ENCODE peak calls at places on chromosomes 1 and 21, in nine cellular contexts. One of them, this sample, is unnamed.

GRCh38 chr1:1137256-1138045 is 21.6 kb upstream of the C1orf159 start:
- DNase-seq in NCI-H2171 treated with DMSO at 0.1 percent for 48 hours: peak; percentile 55
- DNase-seq in islet precursor cell: no peak
- DNase-seq in kidney tubule cell: no peak
- DNase-seq in NCI-H2029 treated with DMSO at 0.1 percent for 48 hours: no peak
- DNase-seq in activated B cell treated with CpG ODN at 0.5 μM for 24 hours: peak; percentile 78
- DNase-seq in ACHN: no peak
- DNase-seq in choroid plexus epithelial cell: no peak
- DNase-seq in progenitor cell of endocrine pancreas: no peak
- DNase-seq in this sample: no peak

GRCh38 chr1:228737613-228738012 is 2.3 kb downstream of the RHOU start:
- DNase-seq in choroid plexus epithelial cell: peak; percentile 7
- DNase-seq in kidney tubule cell: no peak
- DNase-seq in NCI-H2029 treated with DMSO at 0.1 percent for 48 hours: no peak
- DNase-seq in activated B cell treated with CpG ODN at 0.5 μM for 24 hours: no peak
- DNase-seq in ACHN: no peak
- DNase-seq in NCI-H2171 treated with DMSO at 0.1 percent for 48 hours: no peak
- DNase-seq in islet precursor cell: no peak
- DNase-seq in progenitor cell of endocrine pancreas: no peak
- DNase-seq in this sample: no peak

GRCh38 chr21:19321688-19322087 is 918.1 kb upstream of the TMPRSS15 start:
- DNase-seq in ACHN: no peak
- DNase-seq in NCI-H2171 treated with DMSO at 0.1 percent for 48 hours: no peak
- DNase-seq in islet precursor cell: no peak
- DNase-seq in NCI-H2029 treated with DMSO at 0.1 percent for 48 hours: no peak
- DNase-seq in activated B cell treated with CpG ODN at 0.5 μM for 24 hours: no peak
- DNase-seq in kidney tubule cell: peak; percentile 54
- DNase-seq in progenitor cell of endocrine pancreas: no peak
- DNase-seq in choroid plexus epithelial cell: peak; percentile 67
- DNase-seq in this sample: no peak

GRCh38 chr1:62407398-62408009 is 29.3 kb upstream of the USP1 start:
- DNase-seq in NCI-H2029 treated with DMSO at 0.1 percent for 48 hours: peak; percentile 79
- DNase-seq in ACHN: peak; percentile 40
- DNase-seq in choroid plexus epithelial cell: peak; percentile 77
- DNase-seq in activated B cell treated with CpG ODN at 0.5 μM for 24 hours: no peak
- DNase-seq in islet precursor cell: no peak
- DNase-seq in progenitor cell of endocrine pancreas: no peak
- DNase-seq in kidney tubule cell: peak; percentile 54
- DNase-seq in NCI-H2171 treated with DMSO at 0.1 percent for 48 hours: peak; percentile 81
- DNase-seq in this sample: peak; percentile 42

GRCh38 chr1:161763522-161764098 is 2.5 kb upstream of the ATF6 start:
- DNase-seq in activated B cell treated with CpG ODN at 0.5 μM for 24 hours: no peak
- DNase-seq in islet precursor cell: no peak
- DNase-seq in progenitor cell of endocrine pancreas: no peak
- DNase-seq in NCI-H2029 treated with DMSO at 0.1 percent for 48 hours: peak; percentile 7
- DNase-seq in NCI-H2171 treated with DMSO at 0.1 percent for 48 hours: peak; percentile 6
- DNase-seq in choroid plexus epithelial cell: peak; percentile 47
- DNase-seq in kidney tubule cell: peak; percentile 39
- DNase-seq in ACHN: peak; percentile 37
- DNase-seq in this sample: peak; percentile 11

GRCh38 chr1:231170875-231171274 is 9.0 kb downstream of the TRIM67 start:
- DNase-seq in ACHN: peak; percentile 18
- DNase-seq in choroid plexus epithelial cell: no peak
- DNase-seq in activated B cell treated with CpG ODN at 0.5 μM for 24 hours: no peak
- DNase-seq in islet precursor cell: no peak
- DNase-seq in NCI-H2171 treated with DMSO at 0.1 percent for 48 hours: peak; percentile 71
- DNase-seq in progenitor cell of endocrine pancreas: no peak
- DNase-seq in kidney tubule cell: no peak
- DNase-seq in NCI-H2029 treated with DMSO at 0.1 percent for 48 hours: no peak
- DNase-seq in this sample: no peak

GRCh38 chr1:101410048-101410878 is 173.4 kb downstream of the S1PR1 start:
- DNase-seq in progenitor cell of endocrine pancreas: no peak
- DNase-seq in islet precursor cell: no peak
- DNase-seq in activated B cell treated with CpG ODN at 0.5 μM for 24 hours: no peak
- DNase-seq in ACHN: no peak
- DNase-seq in kidney tubule cell: no peak
- DNase-seq in NCI-H2029 treated with DMSO at 0.1 percent for 48 hours: no peak
- DNase-seq in choroid plexus epithelial cell: peak; percentile 17
- DNase-seq in NCI-H2171 treated with DMSO at 0.1 percent for 48 hours: no peak
- DNase-seq in this sample: peak; percentile 5

GRCh38 chr1:229325873-229326502 is 16.9 kb downstream of the CCSAP start:
- DNase-seq in activated B cell treated with CpG ODN at 0.5 μM for 24 hours: no peak
- DNase-seq in ACHN: no peak
- DNase-seq in NCI-H2029 treated with DMSO at 0.1 percent for 48 hours: no peak
- DNase-seq in choroid plexus epithelial cell: no peak
- DNase-seq in NCI-H2171 treated with DMSO at 0.1 percent for 48 hours: no peak
- DNase-seq in progenitor cell of endocrine pancreas: no peak
- DNase-seq in islet precursor cell: no peak
- DNase-seq in kidney tubule cell: no peak
- DNase-seq in this sample: no peak

GRCh38 chr1:218463194-218464156 is 118.3 kb downstream of the TGFB2 start:
- DNase-seq in ACHN: peak; percentile 55
- DNase-seq in NCI-H2171 treated with DMSO at 0.1 percent for 48 hours: no peak
- DNase-seq in islet precursor cell: no peak
- DNase-seq in activated B cell treated with CpG ODN at 0.5 μM for 24 hours: no peak
- DNase-seq in NCI-H2029 treated with DMSO at 0.1 percent for 48 hours: no peak
- DNase-seq in choroid plexus epithelial cell: peak; percentile 88
- DNase-seq in kidney tubule cell: peak; percentile 68
- DNase-seq in progenitor cell of endocrine pancreas: no peak
- DNase-seq in this sample: peak; percentile 89

GRCh38 chr1:198632007-198632406 is 6.8 kb upstream of the PTPRC start:
- DNase-seq in NCI-H2171 treated with DMSO at 0.1 percent for 48 hours: no peak
- DNase-seq in islet precursor cell: no peak
- DNase-seq in activated B cell treated with CpG ODN at 0.5 μM for 24 hours: no peak
- DNase-seq in NCI-H2029 treated with DMSO at 0.1 percent for 48 hours: no peak
- DNase-seq in progenitor cell of endocrine pancreas: no peak
- DNase-seq in kidney tubule cell: no peak
- DNase-seq in ACHN: no peak
- DNase-seq in choroid plexus epithelial cell: no peak
- DNase-seq in this sample: no peak

GRCh38 chr1:194940336-194940735 is 1667.9 kb downstream of the KCNT2 start:
- DNase-seq in choroid plexus epithelial cell: no peak
- DNase-seq in kidney tubule cell: no peak
- DNase-seq in progenitor cell of endocrine pancreas: no peak
- DNase-seq in activated B cell treated with CpG ODN at 0.5 μM for 24 hours: no peak
- DNase-seq in NCI-H2029 treated with DMSO at 0.1 percent for 48 hours: no peak
- DNase-seq in ACHN: no peak
- DNase-seq in NCI-H2171 treated with DMSO at 0.1 percent for 48 hours: no peak
- DNase-seq in islet precursor cell: no peak
- DNase-seq in this sample: no peak

GRCh38 chr1:185632659-185633428 is 101.3 kb upstream of the HMCN1 start:
- DNase-seq in choroid plexus epithelial cell: peak; percentile 61
- DNase-seq in kidney tubule cell: no peak
- DNase-seq in NCI-H2029 treated with DMSO at 0.1 percent for 48 hours: no peak
- DNase-seq in islet precursor cell: no peak
- DNase-seq in progenitor cell of endocrine pancreas: no peak
- DNase-seq in NCI-H2171 treated with DMSO at 0.1 percent for 48 hours: no peak
- DNase-seq in ACHN: no peak
- DNase-seq in activated B cell treated with CpG ODN at 0.5 μM for 24 hours: no peak
- DNase-seq in this sample: peak; percentile 85

GRCh38 chr1:201559679-201560162 is 20.8 kb downstream of the NAV1 start:
- DNase-seq in kidney tubule cell: peak; percentile 83
- DNase-seq in NCI-H2171 treated with DMSO at 0.1 percent for 48 hours: peak; percentile 85
- DNase-seq in choroid plexus epithelial cell: peak; percentile 90
- DNase-seq in progenitor cell of endocrine pancreas: peak; percentile 68
- DNase-seq in NCI-H2029 treated with DMSO at 0.1 percent for 48 hours: peak; percentile 55
- DNase-seq in islet precursor cell: peak; percentile 90
- DNase-seq in ACHN: peak; percentile 82
- DNase-seq in activated B cell treated with CpG ODN at 0.5 μM for 24 hours: peak; percentile 57
- DNase-seq in this sample: peak; percentile 86

GRCh38 chr1:91609571-91609970 is 108.9 kb downstream of the CDC7 start:
- DNase-seq in NCI-H2029 treated with DMSO at 0.1 percent for 48 hours: no peak
- DNase-seq in islet precursor cell: peak; percentile 77
- DNase-seq in NCI-H2171 treated with DMSO at 0.1 percent for 48 hours: no peak
- DNase-seq in kidney tubule cell: peak; percentile 95
- DNase-seq in progenitor cell of endocrine pancreas: no peak
- DNase-seq in choroid plexus epithelial cell: no peak
- DNase-seq in ACHN: peak; percentile 66
- DNase-seq in activated B cell treated with CpG ODN at 0.5 μM for 24 hours: no peak
- DNase-seq in this sample: peak; percentile 54

GRCh38 chr1:217943361-217943760 is 312.2 kb downstream of the SPATA17 start:
- DNase-seq in NCI-H2171 treated with DMSO at 0.1 percent for 48 hours: no peak
- DNase-seq in activated B cell treated with CpG ODN at 0.5 μM for 24 hours: no peak
- DNase-seq in NCI-H2029 treated with DMSO at 0.1 percent for 48 hours: no peak
- DNase-seq in progenitor cell of endocrine pancreas: no peak
- DNase-seq in ACHN: no peak
- DNase-seq in kidney tubule cell: no peak
- DNase-seq in choroid plexus epithelial cell: no peak
- DNase-seq in islet precursor cell: no peak
- DNase-seq in this sample: no peak

GRCh38 chr1:203517426-203517974 is 23.5 kb downstream of the OPTC start:
- DNase-seq in NCI-H2171 treated with DMSO at 0.1 percent for 48 hours: no peak
- DNase-seq in NCI-H2029 treated with DMSO at 0.1 percent for 48 hours: no peak
- DNase-seq in ACHN: no peak
- DNase-seq in islet precursor cell: peak; percentile 84
- DNase-seq in kidney tubule cell: no peak
- DNase-seq in activated B cell treated with CpG ODN at 0.5 μM for 24 hours: no peak
- DNase-seq in choroid plexus epithelial cell: no peak
- DNase-seq in progenitor cell of endocrine pancreas: no peak
- DNase-seq in this sample: no peak

GRCh38 chr1:232805269-232806070 is at the start of gene MAP10:
- DNase-seq in islet precursor cell: peak; percentile 85
- DNase-seq in kidney tubule cell: peak; percentile 74
- DNase-seq in ACHN: peak; percentile 80
- DNase-seq in activated B cell treated with CpG ODN at 0.5 μM for 24 hours: peak; percentile 54
- DNase-seq in choroid plexus epithelial cell: peak; percentile 86
- DNase-seq in NCI-H2029 treated with DMSO at 0.1 percent for 48 hours: peak; percentile 33
- DNase-seq in NCI-H2171 treated with DMSO at 0.1 percent for 48 hours: peak; percentile 88
- DNase-seq in progenitor cell of endocrine pancreas: peak; percentile 24
- DNase-seq in this sample: peak; percentile 81

This sample was measured in iris pigment epithelial cell.